ENCODE peak calls at places on chromosomes 2 and 18, in five cellular contexts. H is psoas muscle, W is heart right ventricle, L is GM23338, D is HL-60. F is an unnamed sample.

GRCh38 chr2:144514731-144515424 is 5.0 kb downstream of the ZEB2 start:
- DNase-seq in H (peak; percentile 58), W (no peak), L (peak; percentile 23), D (no peak), F (no peak)

GRCh38 chr2:96839288-96839874 is 4.4 kb downstream of the ANKRD23 start:
- DNase-seq in H (peak; percentile 75), W (no peak), L (peak; percentile 80), D (peak; percentile 89), F (peak; percentile 74)

GRCh38 chr2:159564081-159564480 is 52.3 kb downstream of the BAZ2B start:
- DNase-seq in H (no peak), W (no peak), L (no peak), D (no peak), F (no peak)

GRCh38 chr2:120587326-120587996 is 148.2 kb upstream of the GLI2 start:
- DNase-seq in H (no peak), W (no peak), L (peak; percentile 51), D (no peak), F (no peak)

GRCh38 chr2:203636896-203637818 is 69.3 kb upstream of the CD28 start:
- DNase-seq in H (no peak), W (no peak), L (peak; percentile 8), D (peak; percentile 75), F (no peak)

GRCh38 chr2:28321426-28321825 is 71.2 kb upstream of the FOSL2 start:
- DNase-seq in H (no peak), W (no peak), L (peak; percentile 65), D (no peak), F (no peak)

GRCh38 chr18:73749304-73749703 is 398.3 kb downstream of the FBXO15 start:
- DNase-seq in H (no peak), W (no peak), L (no peak), D (no peak), F (no peak)

GRCh38 chr18:60537074-60537473 is 164.5 kb upstream of the MC4R start:
- DNase-seq in H (no peak), W (no peak), L (no peak), D (no peak), F (no peak)

GRCh38 chr18:31154186-31154585 is 8.5 kb downstream of the DSC1 start:
- DNase-seq in H (no peak), W (no peak), L (no peak), D (no peak), F (no peak)

GRCh38 chr2:27016801-27017325 is 15.9 kb upstream of the TMEM214 start:
- DNase-seq in H (peak; percentile 70), W (peak; percentile 48), L (peak; percentile 97), D (peak; percentile 40), F (no peak)

GRCh38 chr2:74391580-74392448 is 11.7 kb upstream of the DCTN1 start:
- DNase-seq in H (peak; percentile 97), W (peak; percentile 94), L (peak; percentile 95), D (peak; percentile 96), F (peak; percentile 89)

GRCh38 chr2:11018651-11019185 is 107.0 kb downstream of the KCNF1 start:
- DNase-seq in H (no peak), W (no peak), L (no peak), D (no peak), F (no peak)

GRCh38 chr18:27921392-27921791 is 255.5 kb downstream of the CDH2 start:
- DNase-seq in H (no peak), W (no peak), L (peak; percentile 15), D (no peak), F (no peak)

GRCh38 chr2:105426626-105427292 is 27.9 kb upstream of the FHL2 start:
- DNase-seq in H (no peak), W (no peak), L (no peak), D (no peak), F (no peak)

GRCh38 chr18:4134691-4135090 is 320.4 kb downstream of the DLGAP1 start:
- DNase-seq in H (no peak), W (no peak), L (peak; percentile 77), D (no peak), F (no peak)

GRCh38 chr18:79393626-79394401 is 1.9 kb upstream of the NFATC1 start:
- DNase-seq in H (peak; percentile 93), W (peak; percentile 97), L (peak; percentile 76), D (no peak), F (no peak)

GRCh38 chr2:181813963-181814565 is 77.5 kb upstream of the ITPRID2 start:
- DNase-seq in H (no peak), W (no peak), L (no peak), D (peak; percentile 45), F (no peak)

GRCh38 chr2:241882090-241882625 is 12.6 kb downstream of the RTP5 start:
- DNase-seq in H (peak; percentile 83), W (peak; percentile 46), L (peak; percentile 65), D (peak; percentile 7), F (no peak)

GRCh38 chr2:8653485-8653884 is 28.4 kb upstream of the ID2 start:
- DNase-seq in H (no peak), W (no peak), L (no peak), D (no peak), F (no peak)

GRCh38 chr2:149483004-149483605 is 104.5 kb downstream of the MMADHC start:
- DNase-seq in H (no peak), W (no peak), L (no peak), D (no peak), F (no peak)

GRCh38 chr2:59032469-59032868 is 791.3 kb upstream of the FANCL start:
- DNase-seq in H (no peak), W (no peak), L (no peak), D (no peak), F (no peak)

GRCh38 chr2:86490245-86490644 is 49.1 kb downstream of the KDM3A start:
- DNase-seq in H (no peak), W (no peak), L (no peak), D (no peak), F (no peak)

GRCh38 chr2:197149546-197149945 is 161.0 kb downstream of the ANKRD44 start:
- DNase-seq in H (no peak), W (no peak), L (no peak), D (no peak), F (no peak)

GRCh38 chr2:233074106-233074505 is 14.0 kb downstream of the INPP5D start:
- DNase-seq in H (no peak), W (no peak), L (peak; percentile 55), D (no peak), F (no peak)

GRCh38 chr2:233076749-233077148 is 16.6 kb downstream of the INPP5D start:
- DNase-seq in H (no peak), W (no peak), L (no peak), D (peak; percentile 35), F (no peak)

GRCh38 chr2:233075966-233076339 is 15.8 kb downstream of the INPP5D start:
- DNase-seq in H (no peak), W (no peak), L (peak; percentile 57), D (peak; percentile 78), F (no peak)

GRCh38 chr2:233075141-233075965 is 15.2 kb downstream of the INPP5D start:
- DNase-seq in H (no peak), W (no peak), L (no peak), D (peak; percentile 25), F (no peak)

GRCh38 chr2:233072838-233073237 is 12.7 kb downstream of the INPP5D start:
- DNase-seq in H (no peak), W (no peak), L (no peak), D (no peak), F (no peak)
- H3K27ac ChIP-seq in H (no peak overlapping the region), W (no peak overlapping the region), L (no peak overlapping the region), D (no peak overlapping the region), F (no peak overlapping the region)

GRCh38 chr18:63216497-63216896 is 103.1 kb downstream of the BCL2 start:
- DNase-seq in H (no peak), W (no peak), L (no peak), D (no peak), F (no peak)
- H3K27ac ChIP-seq in H (no peak overlapping the region), W (peak overlapping the region; percentile 1), L (no peak overlapping the region), D (no peak overlapping the region), F (peak overlapping the region; percentile 55)

DNA sequence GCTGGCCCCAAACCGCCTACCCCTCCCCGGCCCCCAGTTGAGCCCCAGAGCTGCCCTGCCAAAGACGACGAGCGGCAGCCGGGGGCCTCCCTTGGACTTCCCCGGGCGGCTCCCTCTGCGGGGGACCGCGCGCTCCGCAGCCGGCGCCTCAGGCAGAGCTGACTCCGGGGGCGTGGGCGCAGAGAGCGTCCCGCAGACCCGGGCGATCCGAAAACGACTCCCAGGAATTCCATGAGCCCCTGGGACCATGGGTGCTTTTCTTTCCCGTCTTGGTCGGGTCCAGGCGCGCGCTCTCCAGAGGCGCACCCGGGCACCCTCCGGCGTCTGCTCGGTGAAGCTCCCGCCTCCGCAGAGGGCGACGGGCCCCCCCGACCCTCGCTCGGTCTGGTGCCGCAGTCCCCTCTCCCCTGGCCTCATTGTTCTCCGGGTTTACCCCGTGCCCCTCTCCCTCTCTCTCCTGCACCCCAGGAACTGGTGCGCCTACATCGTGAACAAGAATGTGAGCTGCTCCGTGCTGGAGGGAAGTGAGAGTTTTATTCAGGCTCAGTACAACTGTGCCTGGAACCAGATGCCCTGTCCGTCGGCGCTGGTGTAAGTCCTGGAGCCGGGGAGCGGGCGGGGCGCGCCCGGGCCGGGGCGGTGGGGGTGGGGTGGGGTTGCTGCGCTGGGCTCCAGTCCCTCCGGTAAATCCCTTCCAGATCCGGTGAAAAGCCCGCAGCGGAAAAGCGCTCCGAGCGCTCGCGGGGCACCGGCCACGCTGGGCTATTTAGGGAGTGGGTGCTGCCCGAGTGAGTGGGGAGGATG is 737 bp downstream of the EMILIN2 start:
- DNase-seq in H (peak; percentile 61), W (no peak), L (peak; percentile 69), D (peak; percentile 50), F (no peak)
- H3K27ac ChIP-seq in H (peak overlapping the region; percentile 10), W (peak overlapping the region; percentile 95), L (no peak overlapping the region), D (peak overlapping the region; percentile 67), F (no peak overlapping the region)

GRCh38 chr2:235550378-235550760 is 56.5 kb downstream of the AGAP1 start:
- DNase-seq in H (no peak), W (no peak), L (no peak), D (no peak), F (no peak)

GRCh38 chr2:235550946-235551345 is 57.1 kb downstream of the AGAP1 start:
- DNase-seq in H (no peak), W (no peak), L (no peak), D (no peak), F (no peak)

GRCh38 chr2:235551965-235552364 is 58.1 kb downstream of the AGAP1 start:
- DNase-seq in H (no peak), W (peak; percentile 51), L (peak; percentile 83), D (peak; percentile 3), F (no peak)

GRCh38 chr2:235552671-235553070 is 58.8 kb downstream of the AGAP1 start:
- DNase-seq in H (no peak), W (no peak), L (no peak), D (no peak), F (no peak)

GRCh38 chr2:235549735-235550377 is 56.0 kb downstream of the AGAP1 start:
- DNase-seq in H (no peak), W (no peak), L (no peak), D (no peak), F (no peak)
- H3K27ac ChIP-seq in H (no peak overlapping the region), W (no peak overlapping the region), L (no peak overlapping the region), D (no peak overlapping the region), F (no peak overlapping the region)

GRCh38 chr2:69744456-69744855 is 2.5 kb downstream of the ANXA4 start:
- DNase-seq in H (no peak), W (no peak), L (no peak), D (no peak), F (no peak)
- H3K27ac ChIP-seq in H (no peak overlapping the region), W (no peak overlapping the region), L (no peak overlapping the region), D (no peak overlapping the region), F (no peak overlapping the region)

F was measured in effector memory CD4-positive, alpha-beta T cell.